ENCODE peak calls at places on chromosomes 6 and 20, in five cellular contexts. One of them, this sample, is unnamed.
A peak's percentile ranks its signal among the peaks of the same experiment; 100 is the strongest.

GRCh38 chr20:667351-668034 is 8.1 kb downstream of the SCRT2 start:
- DNase-seq in activated naive CD8-positive, alpha-beta T cell treated with anti-CD3 and anti-CD28 coated beads for 36 hours: peak; percentile 52
- DNase-seq in NCI-H774: peak; percentile 28
- DNase-seq in stimulated activated CD8-positive, alpha-beta memory T cell treated with anti-CD3 and anti-CD28 coated beads, Interleukin-4, amount 100 ng/mL, for 24 hours: peak; percentile 42
- DNase-seq in stimulated activated CD4-positive, alpha-beta T cell treated with anti-CD3 and anti-CD28 coated beads, Interleukin-1b, Interleukin-23, amount 100 ng/mL, for 24 hours: no peak
- DNase-seq in this sample: peak; percentile 90

GRCh38 chr6:75280131-75280855 is 4.3 kb downstream of the TMEM30A start:
- DNase-seq in activated naive CD8-positive, alpha-beta T cell treated with anti-CD3 and anti-CD28 coated beads for 36 hours: no peak
- DNase-seq in stimulated activated CD4-positive, alpha-beta T cell treated with anti-CD3 and anti-CD28 coated beads, Interleukin-1b, Interleukin-23, amount 100 ng/mL, for 24 hours: no peak
- DNase-seq in NCI-H774: no peak
- DNase-seq in stimulated activated CD8-positive, alpha-beta memory T cell treated with anti-CD3 and anti-CD28 coated beads, Interleukin-4, amount 100 ng/mL, for 24 hours: no peak
- DNase-seq in this sample: no peak

GRCh38 chr20:16580127-16580526 is 6.9 kb upstream of the KIF16B start:
- DNase-seq in activated naive CD8-positive, alpha-beta T cell treated with anti-CD3 and anti-CD28 coated beads for 36 hours: no peak
- DNase-seq in stimulated activated CD8-positive, alpha-beta memory T cell treated with anti-CD3 and anti-CD28 coated beads, Interleukin-4, amount 100 ng/mL, for 24 hours: no peak
- DNase-seq in NCI-H774: peak; percentile 1
- DNase-seq in stimulated activated CD4-positive, alpha-beta T cell treated with anti-CD3 and anti-CD28 coated beads, Interleukin-1b, Interleukin-23, amount 100 ng/mL, for 24 hours: no peak
- DNase-seq in this sample: no peak

GRCh38 chr20:47062226-47062880 is 167.7 kb downstream of the EYA2 start:
- DNase-seq in NCI-H774: no peak
- DNase-seq in stimulated activated CD4-positive, alpha-beta T cell treated with anti-CD3 and anti-CD28 coated beads, Interleukin-1b, Interleukin-23, amount 100 ng/mL, for 24 hours: no peak
- DNase-seq in stimulated activated CD8-positive, alpha-beta memory T cell treated with anti-CD3 and anti-CD28 coated beads, Interleukin-4, amount 100 ng/mL, for 24 hours: no peak
- DNase-seq in activated naive CD8-positive, alpha-beta T cell treated with anti-CD3 and anti-CD28 coated beads for 36 hours: no peak
- DNase-seq in this sample: no peak

GRCh38 chr6:129353067-129353466 is 356.9 kb downstream of the ARHGAP18 start:
- DNase-seq in NCI-H774: no peak
- DNase-seq in activated naive CD8-positive, alpha-beta T cell treated with anti-CD3 and anti-CD28 coated beads for 36 hours: no peak
- DNase-seq in stimulated activated CD8-positive, alpha-beta memory T cell treated with anti-CD3 and anti-CD28 coated beads, Interleukin-4, amount 100 ng/mL, for 24 hours: no peak
- DNase-seq in stimulated activated CD4-positive, alpha-beta T cell treated with anti-CD3 and anti-CD28 coated beads, Interleukin-1b, Interleukin-23, amount 100 ng/mL, for 24 hours: no peak
- DNase-seq in this sample: no peak

GRCh38 chr20:37562695-37563480 is 35.2 kb upstream of the BLCAP start:
- DNase-seq in activated naive CD8-positive, alpha-beta T cell treated with anti-CD3 and anti-CD28 coated beads for 36 hours: no peak
- DNase-seq in stimulated activated CD8-positive, alpha-beta memory T cell treated with anti-CD3 and anti-CD28 coated beads, Interleukin-4, amount 100 ng/mL, for 24 hours: no peak
- DNase-seq in NCI-H774: no peak
- DNase-seq in stimulated activated CD4-positive, alpha-beta T cell treated with anti-CD3 and anti-CD28 coated beads, Interleukin-1b, Interleukin-23, amount 100 ng/mL, for 24 hours: no peak
- DNase-seq in this sample: peak; percentile 49

GRCh38 chr6:2665169-2666070 is 85.3 kb downstream of the MYLK4 start:
- DNase-seq in activated naive CD8-positive, alpha-beta T cell treated with anti-CD3 and anti-CD28 coated beads for 36 hours: no peak
- DNase-seq in stimulated activated CD4-positive, alpha-beta T cell treated with anti-CD3 and anti-CD28 coated beads, Interleukin-1b, Interleukin-23, amount 100 ng/mL, for 24 hours: no peak
- DNase-seq in stimulated activated CD8-positive, alpha-beta memory T cell treated with anti-CD3 and anti-CD28 coated beads, Interleukin-4, amount 100 ng/mL, for 24 hours: no peak
- DNase-seq in NCI-H774: no peak
- DNase-seq in this sample: no peak

GRCh38 chr6:36677753-36678487 is 594 bp upstream of the CDKN1A start:
- DNase-seq in activated naive CD8-positive, alpha-beta T cell treated with anti-CD3 and anti-CD28 coated beads for 36 hours: no peak
- DNase-seq in NCI-H774: no peak
- DNase-seq in stimulated activated CD8-positive, alpha-beta memory T cell treated with anti-CD3 and anti-CD28 coated beads, Interleukin-4, amount 100 ng/mL, for 24 hours: no peak
- DNase-seq in stimulated activated CD4-positive, alpha-beta T cell treated with anti-CD3 and anti-CD28 coated beads, Interleukin-1b, Interleukin-23, amount 100 ng/mL, for 24 hours: no peak
- DNase-seq in this sample: peak; percentile 63

GRCh38 chr6:39439342-39440038 is 117.0 kb upstream of the KCNK16 start:
- DNase-seq in stimulated activated CD8-positive, alpha-beta memory T cell treated with anti-CD3 and anti-CD28 coated beads, Interleukin-4, amount 100 ng/mL, for 24 hours: no peak
- DNase-seq in stimulated activated CD4-positive, alpha-beta T cell treated with anti-CD3 and anti-CD28 coated beads, Interleukin-1b, Interleukin-23, amount 100 ng/mL, for 24 hours: no peak
- DNase-seq in NCI-H774: no peak
- DNase-seq in activated naive CD8-positive, alpha-beta T cell treated with anti-CD3 and anti-CD28 coated beads for 36 hours: no peak
- DNase-seq in this sample: no peak

GRCh38 chr6:130945401-130945919 is 117.6 kb downstream of the EPB41L2 start:
- DNase-seq in activated naive CD8-positive, alpha-beta T cell treated with anti-CD3 and anti-CD28 coated beads for 36 hours: no peak
- DNase-seq in NCI-H774: no peak
- DNase-seq in stimulated activated CD8-positive, alpha-beta memory T cell treated with anti-CD3 and anti-CD28 coated beads, Interleukin-4, amount 100 ng/mL, for 24 hours: no peak
- DNase-seq in stimulated activated CD4-positive, alpha-beta T cell treated with anti-CD3 and anti-CD28 coated beads, Interleukin-1b, Interleukin-23, amount 100 ng/mL, for 24 hours: no peak
- DNase-seq in this sample: no peak

GRCh38 chr6:110491644-110492317 is 15.4 kb upstream of the SLC22A16 start:
- DNase-seq in activated naive CD8-positive, alpha-beta T cell treated with anti-CD3 and anti-CD28 coated beads for 36 hours: no peak
- DNase-seq in stimulated activated CD8-positive, alpha-beta memory T cell treated with anti-CD3 and anti-CD28 coated beads, Interleukin-4, amount 100 ng/mL, for 24 hours: no peak
- DNase-seq in NCI-H774: no peak
- DNase-seq in stimulated activated CD4-positive, alpha-beta T cell treated with anti-CD3 and anti-CD28 coated beads, Interleukin-1b, Interleukin-23, amount 100 ng/mL, for 24 hours: no peak
- DNase-seq in this sample: no peak

GRCh38 chr6:126380072-126380583 is 40.2 kb downstream of the CENPW start:
- DNase-seq in stimulated activated CD4-positive, alpha-beta T cell treated with anti-CD3 and anti-CD28 coated beads, Interleukin-1b, Interleukin-23, amount 100 ng/mL, for 24 hours: no peak
- DNase-seq in NCI-H774: no peak
- DNase-seq in stimulated activated CD8-positive, alpha-beta memory T cell treated with anti-CD3 and anti-CD28 coated beads, Interleukin-4, amount 100 ng/mL, for 24 hours: no peak
- DNase-seq in activated naive CD8-positive, alpha-beta T cell treated with anti-CD3 and anti-CD28 coated beads for 36 hours: no peak
- DNase-seq in this sample: no peak

GRCh38 chr6:170189236-170189635 is 101.6 kb downstream of the DLL1 start:
- DNase-seq in NCI-H774: no peak
- DNase-seq in stimulated activated CD4-positive, alpha-beta T cell treated with anti-CD3 and anti-CD28 coated beads, Interleukin-1b, Interleukin-23, amount 100 ng/mL, for 24 hours: no peak
- DNase-seq in stimulated activated CD8-positive, alpha-beta memory T cell treated with anti-CD3 and anti-CD28 coated beads, Interleukin-4, amount 100 ng/mL, for 24 hours: no peak
- DNase-seq in activated naive CD8-positive, alpha-beta T cell treated with anti-CD3 and anti-CD28 coated beads for 36 hours: no peak
- DNase-seq in this sample: no peak

This sample was measured in activated effector memory CD4-positive, alpha-beta T cell treated with anti-CD3 and anti-CD28 coated beads, Interleukin-2, amount 50 U/mL, for 16 hours.